ENCODE peak calls at places on chromosomes 12 and 14, in four cellular contexts. M is lower lobe of right lung, P is mucosa of descending colon, H is foreskin fibroblast. V is an unnamed sample.

GRCh38 chr12:31895449-31896150 is 63.6 kb upstream of the RESF1 start:
- DNase-seq in M (no peak), P (no peak), H (no peak), V (no peak)

GRCh38 chr14:74927225-74927624 is 4.2 kb upstream of the RPS6KL1 start:
- DNase-seq in M (no peak), P (no peak), H (no peak), V (no peak)

GRCh38 chr12:53758081-53758769 is 6.4 kb upstream of the CISTR start:
- DNase-seq in M (no peak), P (no peak), H (no peak), V (no peak)

GRCh38 chr14:105138021-105138541 is 30.5 kb downstream of the JAG2 start:
- DNase-seq in M (no peak), P (no peak), H (no peak), V (no peak)

GRCh38 chr12:89216141-89216952 is 136.0 kb downstream of the DUSP6 start:
- DNase-seq in M (no peak), P (no peak), H (no peak), V (no peak)

GRCh38 chr12:76020731-76021672 is 10.6 kb downstream of the PHLDA1 start:
- DNase-seq in M (no peak), P (no peak), H (peak), V (no peak)

GRCh38 chr12:47602330-47602729 is 103.5 kb downstream of the RPAP3 start:
- DNase-seq in M (no peak), P (no peak), H (no peak), V (no peak)

GRCh38 chr12:62625238-62625637 is 158.6 kb downstream of the MON2 start:
- DNase-seq in M (no peak), P (no peak), H (no peak), V (no peak)

GRCh38 chr12:105222726-105223357 is 13.1 kb downstream of the APPL2 start:
- DNase-seq in M (no peak), P (no peak), H (no peak), V (no peak)

GRCh38 chr12:14256139-14256538 is 109.3 kb upstream of the ATF7IP start:
- DNase-seq in M (no peak), P (no peak), H (no peak), V (no peak)

GRCh38 chr12:70367268-70368141 is 1.4 kb downstream of the KCNMB4 start:
- DNase-seq in M (no peak), P (no peak), H (peak), V (no peak)

GRCh38 chr12:11785722-11786121 is 136.2 kb downstream of the ETV6 start:
- DNase-seq in M (no peak), P (no peak), H (no peak), V (no peak)

GRCh38 chr12:84131076-84131475 is 781.5 kb downstream of the SLC6A15 start:
- DNase-seq in M (no peak), P (no peak), H (peak), V (no peak)

GRCh38 chr12:127083028-127083949 is 1183.7 kb upstream of the TMEM132C start:
- DNase-seq in M (no peak), P (no peak), H (peak), V (no peak)

GRCh38 chr14:99732436-99733220 is 48.5 kb downstream of the CYP46A1 start:
- DNase-seq in M (peak), P (peak), H (no peak), V (peak)

GRCh38 chr14:92685784-92686355 is 62.6 kb downstream of the LGMN start:
- DNase-seq in M (no peak), P (peak), H (no peak), V (no peak)

GRCh38 chr12:108498136-108498535 is 16.9 kb upstream of the FICD start:
- DNase-seq in M (no peak), P (no peak), H (no peak), V (no peak)

GRCh38 chr12:108495823-108496579 is 19.1 kb upstream of the FICD start:
- DNase-seq in M (no peak), P (no peak), H (no peak), V (no peak)

GRCh38 chr12:108491256-108491655 is 23.8 kb upstream of the FICD start:
- DNase-seq in M (no peak), P (no peak), H (no peak), V (no peak)

DNA sequence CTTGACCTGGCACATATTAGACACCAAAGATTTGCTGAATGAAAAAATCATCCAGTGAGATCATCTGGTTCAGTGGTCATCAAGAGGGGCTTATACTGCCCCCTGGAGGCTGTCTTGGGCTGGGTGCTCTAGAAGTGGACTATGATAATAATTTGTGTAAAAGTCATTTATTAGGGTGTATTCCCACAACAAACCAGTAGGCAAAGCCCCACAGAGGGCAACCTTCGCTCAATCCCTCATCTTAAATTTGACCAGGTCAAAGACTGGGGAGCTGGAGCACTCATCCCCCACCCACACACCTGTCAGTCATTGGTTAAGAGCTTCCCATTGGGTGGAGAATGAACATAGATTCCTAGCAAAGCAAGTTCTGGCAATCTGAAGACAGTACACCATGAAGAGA is 20.0 kb upstream of the FICD start:
- DNase-seq in M (no peak), P (no peak), H (no peak), V (no peak)
- TF ChIP-seq CTCF in M (peak), P (no peak), H (peak), V (no peak)

DNA sequence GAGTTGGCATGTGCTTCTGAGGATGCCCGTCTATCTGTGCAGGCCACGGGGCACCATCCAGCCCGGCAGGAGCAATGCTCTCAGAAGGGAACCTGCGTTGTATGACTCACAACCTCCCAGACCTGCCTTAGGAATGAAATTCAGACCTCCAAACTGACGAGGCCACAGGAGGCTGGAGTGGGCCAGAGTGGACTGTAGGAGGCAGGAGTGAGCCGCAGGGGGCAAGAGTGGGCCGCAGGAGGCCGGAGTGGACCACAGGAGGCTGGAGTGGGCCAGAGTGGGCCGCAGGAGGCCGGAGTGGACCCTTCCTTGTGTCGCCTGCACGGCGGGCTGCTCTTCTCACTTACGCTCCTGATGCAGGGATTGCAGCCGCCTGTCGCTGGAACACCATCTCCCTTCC is 11.1 kb upstream of the FBRSL1 start:
- DNase-seq in M (no peak), P (no peak), H (no peak), V (no peak)
- TF ChIP-seq CTCF in M (no peak), P (no peak), H (no peak), V (no peak)

DNA sequence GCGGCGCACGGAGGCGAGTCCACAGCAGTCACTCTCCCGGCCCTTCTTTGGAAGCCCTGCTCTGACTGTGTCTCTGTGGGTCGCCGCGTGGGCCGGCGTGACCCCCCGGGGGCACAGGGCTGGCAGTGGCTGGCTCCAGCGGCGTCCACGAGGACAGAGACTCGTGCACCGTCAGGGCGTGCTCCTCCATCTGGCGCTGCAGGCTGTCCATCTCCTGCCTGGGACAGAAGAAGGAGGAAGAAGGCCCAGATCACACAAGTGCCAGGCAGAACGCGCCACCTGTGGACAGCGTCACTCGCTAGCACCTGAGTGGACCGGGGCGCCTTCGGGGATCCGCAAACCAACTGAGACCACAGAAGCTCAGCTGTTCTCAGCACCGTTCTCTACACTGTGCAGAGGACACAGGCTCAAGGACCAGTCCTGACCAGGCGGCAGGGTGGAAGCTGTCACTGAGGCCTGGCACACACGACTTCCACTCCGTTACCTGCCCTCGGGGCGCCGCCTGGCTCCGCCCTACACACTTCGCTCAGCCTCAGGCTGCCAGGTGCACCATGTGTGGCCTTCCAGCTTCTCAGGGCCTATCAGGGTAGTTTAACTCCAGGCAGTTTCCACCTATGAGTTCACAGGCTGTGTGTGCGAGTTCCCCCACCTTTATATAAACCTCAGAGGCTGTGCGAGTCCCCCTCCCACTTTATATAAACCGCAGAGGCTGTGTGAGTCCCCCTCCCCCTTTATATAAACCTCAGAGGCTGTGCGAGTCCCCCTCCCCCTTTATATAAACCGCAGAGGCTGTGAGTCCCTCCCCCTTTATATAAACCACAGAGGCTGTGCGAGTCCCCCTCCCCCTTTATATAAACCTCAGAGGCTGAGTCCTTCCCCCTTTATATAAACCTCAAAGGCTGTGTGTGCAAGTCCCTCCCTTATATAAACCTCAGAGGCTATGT is 11.7 kb upstream of the ANKLE2 start:
- DNase-seq in M (no peak), P (no peak), H (no peak), V (no peak)
- TF ChIP-seq CTCF in M (no peak), P (no peak), H (no peak), V (no peak)

GRCh38 chr14:103524002-103524785 is 1.6 kb upstream of the CKB start:
- DNase-seq in M (no peak), P (peak), H (no peak), V (no peak)
- TF ChIP-seq CTCF in M (no peak), P (no peak), H (no peak), V (no peak)

GRCh38 chr12:19959353-19959752 is 409.0 kb upstream of the PDE3A start:
- DNase-seq in M (no peak), P (no peak), H (no peak), V (no peak)

GRCh38 chr12:19957578-19957977 is 410.8 kb upstream of the PDE3A start:
- DNase-seq in M (no peak), P (no peak), H (peak), V (no peak)

GRCh38 chr12:19963972-19964371 is 404.4 kb upstream of the PDE3A start:
- DNase-seq in M (no peak), P (no peak), H (no peak), V (no peak)

GRCh38 chr12:19962192-19962591 is 406.1 kb upstream of the PDE3A start:
- DNase-seq in M (no peak), P (no peak), H (no peak), V (no peak)

GRCh38 chr12:19960527-19960926 is 407.8 kb upstream of the PDE3A start:
- DNase-seq in M (no peak), P (no peak), H (no peak), V (no peak)
- TF ChIP-seq CTCF in M (no peak), P (no peak), H (no peak), V (no peak)

GRCh38 chr14:58467575-58467974 is 40.1 kb downstream of the KIAA0586 start:
- DNase-seq in M (no peak), P (no peak), H (no peak), V (no peak)
- TF ChIP-seq CTCF in M (no peak), P (no peak), H (no peak), V (no peak)

GRCh38 chr14:72652179-72652578 is 241.7 kb downstream of the DPF3 start:
- DNase-seq in M (no peak), P (no peak), H (no peak), V (no peak)
- TF ChIP-seq CTCF in M (no peak), P (no peak), H (no peak), V (no peak)

DNA sequence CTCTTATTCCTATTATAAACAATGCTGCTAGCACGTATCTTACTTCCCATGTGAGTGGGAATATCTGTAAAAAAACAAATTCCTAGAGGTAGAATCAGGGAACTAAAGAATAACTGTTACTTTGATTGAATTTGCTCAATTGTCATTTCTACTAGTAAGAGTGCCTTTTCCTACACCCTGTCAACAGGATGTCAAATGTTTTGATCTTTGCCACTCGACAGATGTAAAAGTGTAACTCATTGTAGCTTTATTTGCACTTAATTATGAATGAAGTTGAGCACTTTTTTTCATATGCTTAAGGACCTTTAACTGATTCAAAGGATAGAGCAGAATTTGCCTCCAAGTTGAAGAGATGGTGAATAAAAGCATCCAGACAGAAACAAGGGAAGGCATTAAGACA is 104.5 kb downstream of the PPP1R12A start:
- DNase-seq in M (no peak), P (no peak), H (no peak), V (no peak)
- TF ChIP-seq CTCF in M (no peak), P (no peak), H (no peak), V (no peak)

GRCh38 chr12:126055521-126055920 is 990.3 kb downstream of the AACS start:
- DNase-seq in M (no peak), P (no peak), H (no peak), V (no peak)

DNA sequence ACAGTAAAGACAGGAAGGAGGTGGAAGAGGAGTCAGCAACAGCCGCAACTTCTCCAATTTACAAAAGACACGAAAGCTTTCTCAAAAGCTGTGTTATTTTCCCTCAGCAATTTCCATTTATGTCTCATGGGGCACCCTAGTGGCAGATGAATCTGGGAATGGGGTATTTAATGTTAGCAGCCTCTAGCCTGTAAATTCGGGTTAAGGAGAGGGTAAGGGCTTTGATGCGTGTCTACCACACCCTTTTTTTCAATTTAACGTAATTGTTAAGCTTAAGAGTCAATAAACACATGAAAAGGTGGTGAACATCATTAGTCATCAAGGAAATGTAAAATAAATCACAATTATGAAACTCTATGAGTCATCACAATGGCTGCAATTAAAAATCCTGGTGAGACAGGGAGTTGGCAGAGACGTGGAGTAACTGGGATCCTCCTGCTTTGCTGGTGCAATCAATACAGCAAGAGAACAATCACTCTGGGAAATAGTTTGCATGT is 986.4 kb downstream of the AACS start:
- DNase-seq in M (no peak), P (no peak), H (peak), V (no peak)
- TF ChIP-seq CTCF in M (no peak), P (no peak), H (no peak), V (no peak)

GRCh38 chr12:50103351-50103750 is 457 bp upstream of the GPD1 start:
- DNase-seq in M (no peak), P (no peak), H (no peak), V (no peak)

GRCh38 chr12:50100561-50100960 is 3.2 kb upstream of the GPD1 start:
- DNase-seq in M (no peak), P (no peak), H (no peak), V (no peak)

GRCh38 chr12:50102186-50102585 is 1.6 kb upstream of the GPD1 start:
- DNase-seq in M (no peak), P (no peak), H (no peak), V (no peak)

GRCh38 chr12:50102648-50103309 is 1.0 kb upstream of the GPD1 start:
- DNase-seq in M (peak), P (no peak), H (no peak), V (no peak)

DNA sequence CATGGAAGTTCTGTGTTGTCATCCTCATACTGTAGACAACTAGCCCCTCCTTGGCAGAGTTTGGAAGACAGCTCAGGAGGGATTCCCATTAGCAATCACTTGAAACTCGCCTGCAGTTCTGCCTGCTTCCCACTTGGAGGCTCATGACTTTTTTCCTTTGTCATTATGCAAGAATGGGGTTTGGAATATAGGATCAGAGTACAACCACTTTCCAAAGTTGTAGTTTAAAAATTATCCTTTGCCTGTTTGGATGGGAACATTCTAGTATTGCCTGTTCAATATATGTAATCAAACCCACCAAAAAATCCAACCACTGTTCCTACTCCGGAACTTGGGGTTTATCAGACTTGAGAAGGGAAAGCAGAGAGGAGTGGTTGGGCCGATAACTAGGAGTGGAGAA is 2.1 kb upstream of the GPD1 start:
- DNase-seq in M (no peak), P (no peak), H (peak), V (no peak)
- TF ChIP-seq CTCF in M (peak), P (no peak), H (peak), V (no peak)

V was measured in omental fat pad.